ENCODE peak calls at places on chromosomes 7 and 10, in five cellular contexts. One of them, this sample, is unnamed.

GRCh38 chr7:46972205-46972604 is 609.7 kb downstream of the TNS3 start:
- DNase-seq in mucosa of gallbladder: no peak
- DNase-seq in bronchial epithelial cell: peak; percentile 79
- DNase-seq in sciatic nerve: no peak
- DNase-seq in activated T-helper 1 cell treated with Interleukin-2 at 50 U/mL for 16 hours: no peak
- DNase-seq in this sample: no peak

GRCh38 chr10:6716521-6716920 is 136.4 kb upstream of the PRKCQ start:
- DNase-seq in mucosa of gallbladder: no peak
- DNase-seq in bronchial epithelial cell: no peak
- DNase-seq in sciatic nerve: no peak
- DNase-seq in activated T-helper 1 cell treated with Interleukin-2 at 50 U/mL for 16 hours: no peak
- DNase-seq in this sample: no peak

GRCh38 chr7:92714767-92715166 is 121.6 kb downstream of the CDK6 start:
- DNase-seq in mucosa of gallbladder: no peak
- DNase-seq in bronchial epithelial cell: no peak
- DNase-seq in sciatic nerve: no peak
- DNase-seq in activated T-helper 1 cell treated with Interleukin-2 at 50 U/mL for 16 hours: no peak
- DNase-seq in this sample: no peak

GRCh38 chr7:17941171-17941490 is 837 bp upstream of the SNX13 start:
- DNase-seq in mucosa of gallbladder: no peak
- DNase-seq in bronchial epithelial cell: peak; percentile 35
- DNase-seq in sciatic nerve: no peak
- DNase-seq in activated T-helper 1 cell treated with Interleukin-2 at 50 U/mL for 16 hours: no peak
- DNase-seq in this sample: peak; percentile 21

GRCh38 chr10:21579291-21579690 is 45.3 kb downstream of the MLLT10 start:
- DNase-seq in mucosa of gallbladder: no peak
- DNase-seq in bronchial epithelial cell: no peak
- DNase-seq in sciatic nerve: no peak
- DNase-seq in activated T-helper 1 cell treated with Interleukin-2 at 50 U/mL for 16 hours: no peak
- DNase-seq in this sample: no peak

GRCh38 chr7:22395222-22395621 is 38.3 kb upstream of the RAPGEF5 start:
- DNase-seq in mucosa of gallbladder: no peak
- DNase-seq in bronchial epithelial cell: no peak
- DNase-seq in sciatic nerve: no peak
- DNase-seq in activated T-helper 1 cell treated with Interleukin-2 at 50 U/mL for 16 hours: no peak
- DNase-seq in this sample: no peak

GRCh38 chr10:9342865-9343450 is 1288.5 kb downstream of the GATA3 start:
- DNase-seq in mucosa of gallbladder: no peak
- DNase-seq in bronchial epithelial cell: peak; percentile 44
- DNase-seq in sciatic nerve: no peak
- DNase-seq in activated T-helper 1 cell treated with Interleukin-2 at 50 U/mL for 16 hours: no peak
- DNase-seq in this sample: no peak

GRCh38 chr7:34747842-34748241 is 89.8 kb downstream of the NPSR1 start:
- DNase-seq in mucosa of gallbladder: peak; percentile 21
- DNase-seq in bronchial epithelial cell: peak; percentile 10
- DNase-seq in sciatic nerve: no peak
- DNase-seq in activated T-helper 1 cell treated with Interleukin-2 at 50 U/mL for 16 hours: no peak
- DNase-seq in this sample: peak; percentile 93

GRCh38 chr7:65250697-65251395 is 122.8 kb upstream of the ZNF92 start:
- DNase-seq in mucosa of gallbladder: no peak
- DNase-seq in bronchial epithelial cell: peak; percentile 75
- DNase-seq in sciatic nerve: peak; percentile 40
- DNase-seq in activated T-helper 1 cell treated with Interleukin-2 at 50 U/mL for 16 hours: no peak
- DNase-seq in this sample: no peak

GRCh38 chr7:97555845-97556431 is 175.9 kb upstream of the TAC1 start:
- DNase-seq in mucosa of gallbladder: peak; percentile 26
- DNase-seq in bronchial epithelial cell: peak; percentile 22
- DNase-seq in sciatic nerve: no peak
- DNase-seq in activated T-helper 1 cell treated with Interleukin-2 at 50 U/mL for 16 hours: no peak
- DNase-seq in this sample: peak; percentile 87

GRCh38 chr10:126315471-126316177 is 72.7 kb downstream of the ADAM12 start:
- DNase-seq in mucosa of gallbladder: no peak
- DNase-seq in bronchial epithelial cell: no peak
- DNase-seq in sciatic nerve: no peak
- DNase-seq in activated T-helper 1 cell treated with Interleukin-2 at 50 U/mL for 16 hours: no peak
- DNase-seq in this sample: no peak

GRCh38 chr10:132239126-132240031 is 52.6 kb downstream of the DPYSL4 start:
- DNase-seq in mucosa of gallbladder: peak; percentile 65
- DNase-seq in bronchial epithelial cell: no peak
- DNase-seq in sciatic nerve: no peak
- DNase-seq in activated T-helper 1 cell treated with Interleukin-2 at 50 U/mL for 16 hours: no peak
- DNase-seq in this sample: no peak

GRCh38 chr10:129800-130199 is 5.5 kb upstream of the ZMYND11 start:
- DNase-seq in mucosa of gallbladder: no peak
- DNase-seq in bronchial epithelial cell: no peak
- DNase-seq in sciatic nerve: no peak
- DNase-seq in activated T-helper 1 cell treated with Interleukin-2 at 50 U/mL for 16 hours: no peak
- DNase-seq in this sample: no peak

GRCh38 chr7:18610331-18610948 is 114.9 kb downstream of the HDAC9 start:
- DNase-seq in mucosa of gallbladder: no peak
- DNase-seq in bronchial epithelial cell: peak; percentile 36
- DNase-seq in sciatic nerve: no peak
- DNase-seq in activated T-helper 1 cell treated with Interleukin-2 at 50 U/mL for 16 hours: no peak
- DNase-seq in this sample: peak; percentile 5

GRCh38 chr7:132145466-132145865 is 430.8 kb downstream of the PLXNA4 start:
- DNase-seq in mucosa of gallbladder: peak; percentile 63
- DNase-seq in bronchial epithelial cell: peak; percentile 99
- DNase-seq in sciatic nerve: no peak
- DNase-seq in activated T-helper 1 cell treated with Interleukin-2 at 50 U/mL for 16 hours: no peak
- DNase-seq in this sample: no peak

GRCh38 chr10:103276941-103277712 is at the start of gene INA:
- DNase-seq in mucosa of gallbladder: no peak
- DNase-seq in bronchial epithelial cell: no peak
- DNase-seq in sciatic nerve: no peak
- DNase-seq in activated T-helper 1 cell treated with Interleukin-2 at 50 U/mL for 16 hours: no peak
- DNase-seq in this sample: peak; percentile 60